ENCODE peak calls at places on chromosomes 7 and 10, in eight cellular contexts. G is activated T-helper 9 cell treated with anti-CD3 and anti-CD28 coated beads, Interleukin-2, amount 50 U/mL, for 16 hours; O is nucleus accumbens; B is neuronal stem cell; N is colonic mucosa; S is Calu3; L is NCI-H524; Z is amniotic stem cell. K is an unnamed sample.

GRCh38 chr7:119711104-119711503 is 561.9 kb upstream of the KCND2 start:
- DNase-seq in G (no peak), O (no peak), B (no peak), N (no peak), S (no peak), L (no peak), Z (no peak), K (no peak)

GRCh38 chr7:45414226-45414625 is 159.9 kb upstream of the ADCY1 start:
- DNase-seq in G (no peak), O (no peak), B (no peak), N (no peak), S (no peak), L (no peak), Z (no peak), K (no peak)

GRCh38 chr7:149879801-149880738 is 6.3 kb downstream of the ATP6V0E2 start:
- DNase-seq in G (no peak), O (no peak), B (no peak), N (peak), S (no peak), L (peak), Z (no peak), K (no peak)

GRCh38 chr7:121262221-121262620 is 66.6 kb upstream of the WNT16 start:
- DNase-seq in G (no peak), O (no peak), B (no peak), N (no peak), S (no peak), L (no peak), Z (no peak), K (no peak)

GRCh38 chr7:130901209-130901783 is 167.3 kb upstream of the KLF14 start:
- DNase-seq in G (no peak), O (no peak), B (no peak), N (peak), S (peak), L (no peak), Z (peak), K (no peak)

GRCh38 chr10:525565-526315 is 163.7 kb downstream of the DIP2C start:
- DNase-seq in G (no peak), O (no peak), B (no peak), N (no peak), S (no peak), L (no peak), Z (no peak), K (no peak)

GRCh38 chr7:112080441-112080840 is 125.8 kb downstream of the DOCK4 start:
- DNase-seq in G (no peak), O (no peak), B (no peak), N (no peak), S (no peak), L (no peak), Z (peak), K (no peak)

GRCh38 chr7:55545496-55545895 is 26.8 kb downstream of the VOPP1 start:
- DNase-seq in G (no peak), O (no peak), B (no peak), N (no peak), S (no peak), L (no peak), Z (no peak), K (no peak)

GRCh38 chr7:75624134-75624832 is 114.5 kb downstream of the HIP1 start:
- DNase-seq in G (no peak), O (no peak), B (no peak), N (no peak), S (no peak), L (no peak), Z (no peak), K (no peak)

GRCh38 chr10:108578258-108578657 is 1345.1 kb downstream of the XPNPEP1 start:
- DNase-seq in G (no peak), O (no peak), B (no peak), N (no peak), S (no peak), L (no peak), Z (no peak), K (no peak)

GRCh38 chr10:122154733-122155366 is 116.2 kb upstream of the BTBD16 start:
- DNase-seq in G (no peak), O (peak), B (no peak), N (no peak), S (no peak), L (no peak), Z (no peak), K (no peak)

GRCh38 chr10:72503241-72503640 is 122.6 kb downstream of the MICU1 start:
- DNase-seq in G (no peak), O (no peak), B (no peak), N (no peak), S (no peak), L (no peak), Z (no peak), K (no peak)

GRCh38 chr10:50621981-50622496 is 1.7 kb downstream of the SGMS1 start:
- DNase-seq in G (peak), O (peak), B (peak), N (peak), S (peak), L (peak), Z (peak), K (peak)

GRCh38 chr7:101817930-101818698 is 688 bp downstream of the CUX1 start:
- DNase-seq in G (no peak), O (no peak), B (no peak), N (no peak), S (no peak), L (no peak), Z (no peak), K (no peak)

GRCh38 chr7:54299426-54299825 is 242.7 kb upstream of the VSTM2A start:
- DNase-seq in G (no peak), O (no peak), B (no peak), N (no peak), S (no peak), L (no peak), Z (no peak), K (no peak)

GRCh38 chr7:77327932-77328628 is 88.1 kb downstream of the GSAP start:
- DNase-seq in G (no peak), O (no peak), B (no peak), N (no peak), S (no peak), L (no peak), Z (no peak), K (no peak)

GRCh38 chr7:38222481-38223096 is 44.5 kb downstream of the STARD3NL start:
- DNase-seq in G (no peak), O (no peak), B (peak), N (peak), S (peak), L (peak), Z (no peak), K (no peak)

GRCh38 chr7:104943502-104944343 is 70.3 kb upstream of the KMT2E start:
- DNase-seq in G (peak), O (no peak), B (no peak), N (peak), S (peak), L (no peak), Z (no peak), K (peak)

GRCh38 chr7:94052398-94053180 is 48.4 kb upstream of the BET1 start:
- DNase-seq in G (no peak), O (no peak), B (no peak), N (no peak), S (no peak), L (no peak), Z (no peak), K (no peak)

GRCh38 chr7:43698461-43699255 is 30.7 kb downstream of the COA1 start:
- DNase-seq in G (no peak), O (no peak), B (no peak), N (no peak), S (no peak), L (no peak), Z (no peak), K (no peak)

GRCh38 chr7:159099217-159099655 is 45.4 kb downstream of the VIPR2 start:
- DNase-seq in G (no peak), O (no peak), B (no peak), N (no peak), S (no peak), L (no peak), Z (no peak), K (no peak)

K was measured in mesothelial cell of epicardium.